ENCODE peak calls at places on chromosome 14, in five cellular contexts. C, F, Y, J and E are unnamed samples.
A peak's percentile ranks its signal among the peaks of the same experiment; 100 is the strongest.

GRCh38 chr14:44361083-44361482 is 146.0 kb downstream of the FSCB start:
- DNase-seq in F (no peak), J (no peak), Y (no peak), C (no peak), E (no peak)

GRCh38 chr14:29215853-29216252 is 449.3 kb downstream of the FOXG1 start:
- DNase-seq in J (no peak), Y (peak; percentile 53), C (no peak), F (no peak), E (peak; percentile 31)

GRCh38 chr14:56271988-56272387 is 153.8 kb downstream of the PELI2 start:
- DNase-seq in J (no peak), F (no peak), C (no peak), Y (peak; percentile 89), E (peak; percentile 97)

GRCh38 chr14:90053044-90053443 is 8.8 kb upstream of the KCNK13 start:
- DNase-seq in Y (peak; percentile 69), F (no peak), J (no peak), C (no peak), E (no peak)

GRCh38 chr14:44820230-44820964 is 141.3 kb downstream of the KLHL28 start:
- DNase-seq in Y (no peak), F (no peak), J (no peak), C (no peak), E (no peak)

GRCh38 chr14:45492876-45493275 is 239.9 kb upstream of the MIS18BP1 start:
- DNase-seq in F (no peak), Y (no peak), J (no peak), C (no peak), E (no peak)

GRCh38 chr14:40936861-40937260 is 669.8 kb upstream of the LRFN5 start:
- DNase-seq in Y (no peak), C (no peak), F (no peak), J (no peak), E (no peak)

GRCh38 chr14:106652494-106652893 is 1126.1 kb downstream of the TMEM121 start:
- DNase-seq in F (no peak), Y (no peak), J (no peak), C (no peak), E (no peak)

GRCh38 chr14:101017209-101017608 is 113.7 kb upstream of the RTL1 start:
- DNase-seq in C (no peak), F (no peak), Y (peak; percentile 74), J (no peak), E (peak; percentile 18)

GRCh38 chr14:68685419-68686211 is 107.3 kb downstream of the ZFP36L1 start:
- DNase-seq in Y (peak; percentile 76), F (peak; percentile 85), J (peak; percentile 94), C (peak; percentile 77), E (peak; percentile 94)

GRCh38 chr14:82153689-82154088 is 620.0 kb upstream of the SEL1L start:
- DNase-seq in F (no peak), Y (no peak), J (no peak), C (no peak), E (no peak)

GRCh38 chr14:60485600-60486251 is at the start of gene C14orf39:
- DNase-seq in C (peak; percentile 79), J (no peak), Y (peak; percentile 38), F (peak; percentile 76), E (peak; percentile 36)

GRCh38 chr14:68403191-68403781 is 389.6 kb downstream of the ZFP36L1 start:
- DNase-seq in C (no peak), F (no peak), Y (peak; percentile 68), J (peak; percentile 96), E (no peak)

GRCh38 chr14:99531221-99532096 is 50.2 kb downstream of the CCNK start:
- DNase-seq in F (no peak), Y (peak; percentile 71), J (no peak), C (peak; percentile 97), E (peak; percentile 62)

GRCh38 chr14:33679025-33679424 is 271.8 kb downstream of the EGLN3 start:
- DNase-seq in J (no peak), C (no peak), Y (no peak), F (no peak), E (no peak)

GRCh38 chr14:38080696-38081095 is 127.0 kb upstream of the SSTR1 start:
- DNase-seq in F (no peak), C (no peak), Y (no peak), J (no peak), E (no peak)

GRCh38 chr14:38074754-38075153 is 132.9 kb upstream of the SSTR1 start:
- DNase-seq in J (no peak), C (no peak), F (no peak), Y (no peak), E (no peak)

GRCh38 chr14:38079268-38079667 is 128.4 kb upstream of the SSTR1 start:
- DNase-seq in J (no peak), Y (peak; percentile 69), C (no peak), F (peak; percentile 16), E (peak; percentile 42)

GRCh38 chr14:38078393-38078792 is 129.3 kb upstream of the SSTR1 start:
- DNase-seq in Y (no peak), C (no peak), F (no peak), J (no peak), E (no peak)

DNA sequence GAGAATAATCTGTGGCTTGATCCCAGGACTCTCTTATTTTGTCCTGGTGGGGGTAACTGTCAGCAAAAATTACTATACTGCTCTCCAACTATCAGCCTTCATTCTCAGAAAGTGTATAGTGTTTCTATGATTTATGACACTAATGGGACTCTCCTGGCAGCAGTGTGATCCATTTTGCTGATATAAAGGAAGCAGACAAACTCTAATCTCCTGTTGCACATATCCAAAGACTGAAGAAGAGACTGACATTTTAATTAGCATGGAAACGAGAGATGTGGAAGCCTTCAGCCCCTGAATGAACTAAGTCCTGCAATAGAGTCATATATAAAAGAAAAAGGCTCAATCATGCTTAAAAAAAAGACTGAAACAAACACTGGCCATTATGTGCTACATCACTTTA is 127.8 kb upstream of the SSTR1 start:
- DNase-seq in C (no peak), J (no peak), F (no peak), Y (no peak), E (no peak)
- H3K27ac ChIP-seq in C (no peak overlapping the region), J (no peak overlapping the region), F (no peak overlapping the region), Y (no peak overlapping the region), E (no peak overlapping the region)

DNA sequence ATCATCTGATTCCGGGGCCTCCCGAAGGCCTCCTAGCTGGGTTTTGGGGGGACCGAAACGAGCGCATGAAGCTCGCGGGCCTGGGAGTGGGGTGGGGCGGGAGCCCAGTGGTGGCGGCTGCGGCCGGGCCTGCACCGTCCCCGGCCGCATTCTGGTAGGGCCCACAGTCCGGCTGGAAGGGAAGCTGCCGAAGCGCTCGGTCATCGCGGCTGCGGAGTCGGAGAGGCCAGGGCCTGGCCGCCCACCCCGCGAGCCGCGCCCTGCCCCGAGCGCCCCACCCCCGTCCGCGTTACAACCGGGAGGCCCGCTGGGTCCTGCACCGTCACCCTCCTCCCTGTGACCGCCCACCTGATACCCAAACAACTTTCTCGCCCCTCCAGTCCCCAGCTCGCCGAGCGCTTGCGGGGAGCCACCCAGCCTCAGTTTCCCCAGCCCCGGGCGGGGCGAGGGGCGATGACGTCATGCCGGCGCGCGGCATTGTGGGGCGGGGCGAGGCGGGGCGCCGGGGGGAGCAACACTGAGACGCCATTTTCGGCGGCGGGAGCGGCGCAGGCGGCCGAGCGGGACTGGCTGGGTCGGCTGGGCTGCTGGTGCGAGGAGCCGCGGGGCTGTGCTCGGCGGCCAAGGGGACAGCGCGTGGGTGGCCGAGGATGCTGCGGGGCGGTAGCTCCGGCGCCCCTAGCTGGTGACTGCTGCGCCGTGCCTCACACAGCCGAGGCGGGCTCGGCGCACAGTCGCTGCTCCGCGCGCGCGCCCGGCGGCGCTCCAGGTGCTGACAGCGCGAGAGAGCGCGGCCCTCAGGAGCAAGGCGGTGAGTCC is at the start of gene KLC1:
- DNase-seq in J (peak; percentile 67), F (peak; percentile 90), C (peak; percentile 97), Y (peak; percentile 89), E (peak; percentile 67)
- H3K4me1 ChIP-seq in J (peaks cover 9% of the 10 kb centered on the region), F (peaks cover 12% of the 10 kb centered on the region), C (peaks cover 35% of the 10 kb centered on the region), Y (peaks cover 46% of the 10 kb centered on the region), E (peaks cover 27% of the 10 kb centered on the region)

DNA sequence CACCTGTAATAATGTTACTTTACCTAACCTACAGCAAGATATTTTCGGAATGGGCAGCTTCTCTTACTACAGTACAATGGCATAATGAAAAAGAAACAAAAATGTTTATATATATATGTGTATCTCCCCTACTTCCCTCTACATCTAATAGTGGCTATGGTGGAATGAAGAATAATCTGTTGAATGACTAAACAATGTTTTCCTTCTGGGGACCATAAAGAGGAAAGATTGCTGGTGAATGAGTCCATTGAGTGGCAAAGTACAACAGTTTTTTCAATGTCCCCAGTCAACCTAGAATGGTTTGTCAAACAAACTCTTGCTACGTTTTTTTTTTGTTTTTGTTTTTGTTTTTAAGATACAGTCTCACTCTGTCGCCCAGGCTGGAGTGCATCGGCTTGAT is 47.2 kb downstream of the RALGAPA1 start:
- DNase-seq in F (no peak), J (no peak), C (peak; percentile 54), Y (no peak), E (no peak)
- H3K4me2 ChIP-seq in F (no peak overlapping the region), J (no peak overlapping the region), C (no peak overlapping the region), Y (no peak overlapping the region), E (no peak overlapping the region)

GRCh38 chr14:24240110-24240918 is 2.1 kb downstream of the TINF2 start:
- DNase-seq in F (no peak), Y (no peak), J (no peak), C (no peak), E (no peak)
- H3K27ac ChIP-seq in F (no peak overlapping the region), Y (peak overlapping the region; percentile 98), J (no peak overlapping the region), C (peak overlapping the region; percentile 4), E (no peak overlapping the region)

GRCh38 chr14:102938191-102938590 is 15.7 kb downstream of the AMN start:
- DNase-seq in F (no peak), Y (no peak), J (no peak), C (peak; percentile 37), E (no peak)
- H3K4me1 ChIP-seq in F (no peaks in the 10 kb centered on the region), Y (no peaks in the 10 kb centered on the region), J (no peaks in the 10 kb centered on the region), C (no peaks in the 10 kb centered on the region), E (no peaks in the 10 kb centered on the region)

DNA sequence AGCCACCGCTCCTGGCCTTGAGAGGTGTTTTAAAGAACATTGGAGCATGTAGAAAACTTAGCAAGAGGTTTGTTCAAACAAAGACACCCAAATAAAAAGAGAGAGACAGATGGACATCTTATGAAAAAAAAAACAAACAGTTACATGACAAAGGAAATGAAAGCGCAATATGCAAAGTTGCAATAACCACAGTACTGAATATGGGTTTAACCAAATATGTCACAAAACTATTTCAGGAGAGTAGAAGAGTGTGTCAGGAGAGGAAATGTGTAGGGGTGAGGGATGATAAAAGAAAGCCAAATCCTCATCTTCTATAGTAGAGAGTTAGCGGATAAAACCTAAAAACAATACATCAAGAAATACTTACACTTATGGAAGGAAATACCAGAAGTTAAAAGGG is 98.4 kb downstream of the GTF2A1 start:
- DNase-seq in C (no peak), F (no peak), Y (no peak), J (no peak), E (no peak)
- H3K4me2 ChIP-seq in C (no peak overlapping the region), F (no peak overlapping the region), Y (no peak overlapping the region), J (no peak overlapping the region), E (no peak overlapping the region)

DNA sequence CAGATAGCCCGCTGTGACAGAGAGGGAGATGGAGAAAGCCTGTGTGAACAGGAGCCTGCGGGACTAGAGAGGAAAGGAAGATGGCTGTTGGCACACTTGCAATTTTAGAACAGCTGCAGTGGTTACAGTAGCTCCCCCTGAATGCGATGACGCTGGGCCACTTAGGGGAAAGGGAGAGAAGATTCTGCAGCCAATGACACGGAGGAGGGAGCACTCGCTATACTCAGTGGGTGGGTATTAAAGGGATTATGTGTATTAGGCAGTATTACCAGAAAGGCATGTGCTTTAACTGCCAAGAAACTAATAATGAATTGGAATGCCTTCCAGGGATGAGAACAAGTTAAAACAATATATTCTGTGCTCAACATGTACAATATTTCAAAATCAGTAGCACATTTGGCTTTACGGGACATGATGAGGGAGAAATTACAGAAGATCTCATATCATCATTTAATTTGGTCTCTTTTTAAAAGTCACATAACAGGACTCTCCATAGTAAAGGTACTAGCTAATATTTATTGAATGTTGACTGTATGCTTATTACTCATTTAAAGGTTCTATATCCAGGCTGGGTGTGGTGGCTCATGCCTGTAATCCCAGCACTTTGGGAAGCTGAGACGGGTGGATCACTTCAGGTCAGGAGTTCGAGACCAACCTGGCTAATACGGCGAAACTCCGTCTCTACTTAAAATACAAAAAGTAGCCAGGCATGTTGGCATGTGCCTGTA is 35.9 kb upstream of the FOS start:
- DNase-seq in F (peak; percentile 75), Y (peak; percentile 91), C (peak; percentile 80), J (no peak), E (peak; percentile 85)
- H3K27ac ChIP-seq in F (peak overlapping the region; percentile 62), Y (peak overlapping the region; percentile 61), C (no peak overlapping the region), J (no peak overlapping the region), E (peak overlapping the region; percentile 1)